ENCODE peak calls at places on chromosomes 12 and 14, in five cellular contexts. One of them, this sample, is unnamed.

GRCh38 chr12:6039894-6040601 is 84.4 kb downstream of the VWF start:
- DNase-seq in H9: peak; percentile 84
- DNase-seq in mesendoderm: peak; percentile 85
- DNase-seq in IMR-90: peak; percentile 74
- DNase-seq in trophoblast cell: peak; percentile 41
- DNase-seq in this sample: no peak

GRCh38 chr12:91982946-91983345 is 162.7 kb downstream of the BTG1 start:
- DNase-seq in H9: no peak
- DNase-seq in mesendoderm: no peak
- DNase-seq in IMR-90: peak; percentile 59
- DNase-seq in trophoblast cell: no peak
- DNase-seq in this sample: no peak

GRCh38 chr12:8950702-8951478 is 1.4 kb upstream of the M6PR start:
- DNase-seq in H9: no peak
- DNase-seq in mesendoderm: no peak
- DNase-seq in IMR-90: no peak
- DNase-seq in trophoblast cell: no peak
- DNase-seq in this sample: no peak

GRCh38 chr14:96225745-96226151 is 21.1 kb downstream of the BDKRB2 start:
- DNase-seq in H9: peak; percentile 87
- DNase-seq in mesendoderm: peak; percentile 62
- DNase-seq in IMR-90: peak; percentile 64
- DNase-seq in trophoblast cell: no peak
- DNase-seq in this sample: no peak

GRCh38 chr12:165862-166368 is 48.0 kb downstream of the SLC6A12 start:
- DNase-seq in H9: no peak
- DNase-seq in mesendoderm: no peak
- DNase-seq in IMR-90: no peak
- DNase-seq in trophoblast cell: no peak
- DNase-seq in this sample: no peak

GRCh38 chr12:45660330-45660729 is 69.2 kb upstream of the ARID2 start:
- DNase-seq in H9: no peak
- DNase-seq in mesendoderm: no peak
- DNase-seq in IMR-90: peak; percentile 79
- DNase-seq in trophoblast cell: peak; percentile 41
- DNase-seq in this sample: no peak

GRCh38 chr12:42296503-42297109 is 29.3 kb downstream of the ZCRB1 start:
- DNase-seq in H9: no peak
- DNase-seq in mesendoderm: peak; percentile 39
- DNase-seq in IMR-90: no peak
- DNase-seq in trophoblast cell: no peak
- DNase-seq in this sample: no peak

GRCh38 chr12:20602671-20603402 is 92.3 kb upstream of the SLCO1C1 start:
- DNase-seq in H9: no peak
- DNase-seq in mesendoderm: no peak
- DNase-seq in IMR-90: peak; percentile 88
- DNase-seq in trophoblast cell: no peak
- DNase-seq in this sample: no peak

GRCh38 chr14:34199585-34199984 is 248.7 kb upstream of the EGLN3 start:
- DNase-seq in H9: no peak
- DNase-seq in mesendoderm: peak; percentile 11
- DNase-seq in IMR-90: peak; percentile 46
- DNase-seq in trophoblast cell: peak; percentile 73
- DNase-seq in this sample: no peak

GRCh38 chr12:2580821-2581220 is 213.9 kb upstream of the FKBP4 start:
- DNase-seq in H9: no peak
- DNase-seq in mesendoderm: no peak
- DNase-seq in IMR-90: peak; percentile 83
- DNase-seq in trophoblast cell: no peak
- DNase-seq in this sample: no peak

GRCh38 chr12:113329022-113329790 is 5.7 kb downstream of the SLC8B1 start:
- DNase-seq in H9: no peak
- DNase-seq in mesendoderm: no peak
- DNase-seq in IMR-90: no peak
- DNase-seq in trophoblast cell: no peak
- DNase-seq in this sample: no peak

GRCh38 chr14:67570453-67570852 is 29.6 kb downstream of the PIGH start:
- DNase-seq in H9: no peak
- DNase-seq in mesendoderm: no peak
- DNase-seq in IMR-90: no peak
- DNase-seq in trophoblast cell: no peak
- DNase-seq in this sample: no peak

GRCh38 chr12:43284441-43284840 is 267.6 kb downstream of the ADAMTS20 start:
- DNase-seq in H9: no peak
- DNase-seq in mesendoderm: no peak
- DNase-seq in IMR-90: no peak
- DNase-seq in trophoblast cell: no peak
- DNase-seq in this sample: no peak

GRCh38 chr12:124898200-124898950 is 16.1 kb downstream of the UBC start:
- DNase-seq in H9: peak; percentile 68
- DNase-seq in mesendoderm: peak; percentile 75
- DNase-seq in IMR-90: no peak
- DNase-seq in trophoblast cell: peak; percentile 14
- DNase-seq in this sample: no peak

GRCh38 chr12:117792471-117792870 is 176.3 kb downstream of the KSR2 start:
- DNase-seq in H9: no peak
- DNase-seq in mesendoderm: no peak
- DNase-seq in IMR-90: no peak
- DNase-seq in trophoblast cell: no peak
- DNase-seq in this sample: no peak

GRCh38 chr14:105065280-105066228 is at the start of gene GPR132:
- DNase-seq in H9: peak; percentile 28
- DNase-seq in mesendoderm: no peak
- DNase-seq in IMR-90: no peak
- DNase-seq in trophoblast cell: peak; percentile 58
- DNase-seq in this sample: no peak

GRCh38 chr12:51896236-51896635 is 8.3 kb downstream of the ANKRD33 start:
- DNase-seq in H9: no peak
- DNase-seq in mesendoderm: no peak
- DNase-seq in IMR-90: no peak
- DNase-seq in trophoblast cell: no peak
- DNase-seq in this sample: no peak

GRCh38 chr12:25825494-25825893 is 133.0 kb upstream of the RASSF8 start:
- DNase-seq in H9: no peak
- DNase-seq in mesendoderm: peak; percentile 63
- DNase-seq in IMR-90: no peak
- DNase-seq in trophoblast cell: no peak
- DNase-seq in this sample: no peak

GRCh38 chr14:86166541-86166940 is 636.6 kb downstream of the FLRT2 start:
- DNase-seq in H9: no peak
- DNase-seq in mesendoderm: no peak
- DNase-seq in IMR-90: no peak
- DNase-seq in trophoblast cell: no peak
- DNase-seq in this sample: no peak

GRCh38 chr14:86168376-86168775 is 638.4 kb downstream of the FLRT2 start:
- DNase-seq in H9: no peak
- DNase-seq in mesendoderm: no peak
- DNase-seq in IMR-90: no peak
- DNase-seq in trophoblast cell: no peak
- DNase-seq in this sample: no peak
- H2BK5ac ChIP-seq in H9: no peak overlapping the region
- H2BK5ac ChIP-seq in mesendoderm: no peak overlapping the region
- H2BK5ac ChIP-seq in IMR-90: no peak overlapping the region
- H2BK5ac ChIP-seq in trophoblast cell: no peak overlapping the region
- H2BK5ac ChIP-seq in this sample: no peak overlapping the region

GRCh38 chr14:38254565-38255407 is 1.1 kb downstream of the CLEC14A start:
- DNase-seq in H9: no peak
- DNase-seq in mesendoderm: peak; percentile 67
- DNase-seq in IMR-90: no peak
- DNase-seq in trophoblast cell: no peak
- DNase-seq in this sample: no peak
- H3K4me2 ChIP-seq in H9: peak overlapping the region; percentile 72
- H3K4me2 ChIP-seq in mesendoderm: peak overlapping the region; percentile 38
- H3K4me2 ChIP-seq in IMR-90: peak overlapping the region; percentile 46
- H3K4me2 ChIP-seq in trophoblast cell: peak overlapping the region; percentile 80
- H3K4me2 ChIP-seq in this sample: peak overlapping the region; percentile 98

GRCh38 chr12:109054520-109054919 is 2.1 kb downstream of the USP30 start:
- DNase-seq in H9: no peak
- DNase-seq in mesendoderm: no peak
- DNase-seq in IMR-90: no peak
- DNase-seq in trophoblast cell: no peak
- DNase-seq in this sample: no peak

GRCh38 chr12:109056891-109057290 is 4.5 kb downstream of the USP30 start:
- DNase-seq in H9: no peak
- DNase-seq in mesendoderm: no peak
- DNase-seq in IMR-90: no peak
- DNase-seq in trophoblast cell: no peak
- DNase-seq in this sample: no peak

GRCh38 chr12:109052097-109052414 is 320 bp upstream of the USP30 start:
- DNase-seq in H9: no peak
- DNase-seq in mesendoderm: no peak
- DNase-seq in IMR-90: no peak
- DNase-seq in trophoblast cell: no peak
- DNase-seq in this sample: no peak

GRCh38 chr12:109053382-109054123 is 1.2 kb downstream of the USP30 start:
- DNase-seq in H9: no peak
- DNase-seq in mesendoderm: no peak
- DNase-seq in IMR-90: no peak
- DNase-seq in trophoblast cell: no peak
- DNase-seq in this sample: no peak

DNA sequence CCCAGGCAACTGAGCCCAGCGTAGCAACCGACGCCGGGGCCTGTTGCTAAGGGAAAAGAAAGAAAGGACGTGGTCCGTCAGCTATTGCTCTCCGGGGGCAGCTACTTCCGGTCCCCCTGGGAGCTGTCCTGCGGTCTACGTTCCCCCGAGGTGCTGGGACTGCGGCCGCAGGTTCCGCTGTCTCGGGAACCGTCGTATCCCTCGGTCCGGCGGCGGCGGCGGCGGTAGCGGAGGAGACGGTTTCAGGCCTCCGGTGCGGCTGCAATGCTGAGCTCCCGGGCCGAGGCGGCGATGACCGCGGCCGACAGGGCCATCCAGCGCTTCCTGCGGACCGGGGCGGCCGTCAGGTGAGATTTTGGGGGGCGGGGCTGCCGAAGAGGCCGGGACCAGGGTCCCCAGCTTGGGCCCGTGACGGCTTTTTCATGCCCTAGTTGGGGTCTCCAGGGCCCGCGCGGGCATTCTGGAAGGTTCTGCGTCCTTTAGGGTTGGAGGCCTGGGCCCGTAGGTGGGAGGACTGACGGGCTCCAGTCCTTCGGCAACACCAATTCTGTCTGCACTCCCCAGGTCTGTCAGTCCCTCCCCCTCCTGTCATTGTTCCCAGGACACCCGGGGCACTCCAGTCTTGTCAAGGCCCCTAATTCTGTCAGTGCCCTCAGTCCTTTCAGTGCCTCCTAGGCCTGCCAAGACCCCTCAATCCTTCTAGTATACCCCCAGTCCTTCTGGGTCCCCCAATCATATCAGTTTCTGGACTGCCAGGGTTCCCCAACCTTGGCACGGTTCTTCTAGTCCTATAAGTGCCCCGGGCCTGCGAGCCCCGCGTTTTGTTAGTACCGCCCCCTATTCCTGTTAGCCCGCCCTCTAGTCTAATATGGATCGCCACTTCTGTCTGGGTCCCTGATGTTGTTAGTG is at the start of gene USP30:
- DNase-seq in H9: peak; percentile 90
- DNase-seq in mesendoderm: peak; percentile 92
- DNase-seq in IMR-90: peak; percentile 85
- DNase-seq in trophoblast cell: peak; percentile 67
- DNase-seq in this sample: peak; percentile 88
- H2BK120ac ChIP-seq in H9: no peak within 1 kb of the TSS
- H2BK120ac ChIP-seq in mesendoderm: no peak within 1 kb of the TSS
- H2BK120ac ChIP-seq in IMR-90: no peak within 1 kb of the TSS
- H2BK120ac ChIP-seq in trophoblast cell: peak within 1 kb of the TSS; percentile 97
- H2BK120ac ChIP-seq in this sample: no peak within 1 kb of the TSS

GRCh38 chr14:51394804-51395203 is 154.8 kb downstream of the TMX1 start:
- DNase-seq in H9: no peak
- DNase-seq in mesendoderm: peak; percentile 29
- DNase-seq in IMR-90: no peak
- DNase-seq in trophoblast cell: no peak
- DNase-seq in this sample: no peak
- H2BK5ac ChIP-seq in H9: no peak overlapping the region
- H2BK5ac ChIP-seq in mesendoderm: no peak overlapping the region
- H2BK5ac ChIP-seq in IMR-90: peak overlapping the region; percentile 98
- H2BK5ac ChIP-seq in trophoblast cell: peak overlapping the region; percentile 57
- H2BK5ac ChIP-seq in this sample: no peak overlapping the region

DNA sequence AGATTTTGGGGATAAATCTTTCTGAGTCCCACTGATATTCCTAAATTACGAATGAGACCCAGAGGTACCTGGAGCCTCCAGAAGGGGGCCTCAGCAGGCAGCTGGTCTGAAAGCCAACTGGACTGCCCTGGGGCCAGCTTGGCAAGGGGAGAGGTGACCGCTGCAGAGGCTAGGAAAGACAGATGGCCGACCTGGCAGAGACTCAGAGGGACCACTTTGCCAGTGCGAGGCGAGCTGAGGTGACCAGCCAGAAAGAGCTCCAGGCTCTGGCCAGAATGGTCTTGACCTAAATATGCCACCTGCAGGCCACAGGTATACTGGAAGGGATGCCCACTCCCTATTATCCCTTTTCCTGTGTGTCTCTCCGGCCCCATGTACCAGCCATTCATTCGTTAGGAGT is 256.8 kb upstream of the GARIN6 start:
- DNase-seq in H9: peak; percentile 83
- DNase-seq in mesendoderm: peak; percentile 55
- DNase-seq in IMR-90: no peak
- DNase-seq in trophoblast cell: peak; percentile 9
- DNase-seq in this sample: peak; percentile 8
- H3K4me2 ChIP-seq in H9: no peak overlapping the region
- H3K4me2 ChIP-seq in mesendoderm: no peak overlapping the region
- H3K4me2 ChIP-seq in IMR-90: no peak overlapping the region
- H3K4me2 ChIP-seq in trophoblast cell: no peak overlapping the region
- H3K4me2 ChIP-seq in this sample: no peak overlapping the region

This sample was measured in neuronal stem cell.